ENCODE peak calls at places on chromosome 13, in ten cellular contexts. B is testis; L is CD14-positive monocyte; Z is PC-3; E is Right ventricle myocardium superior; V is germinal center; Q is activated CD4-positive, alpha-beta memory T cell treated with anti-CD3 and anti-CD28 coated beads, Interleukin-2, amount 10 ng/mL, durations not matched to agents 7 days and 5 days; U is astrocyte; Y is body of pancreas; N is iris pigment epithelial cell. G is an unnamed sample.

GRCh38 chr13:101570410-101570809 is 117.9 kb downstream of the ITGBL1 start:
- DNase-seq in Q (no peak), U (peak; percentile 36), N (peak; percentile 52), E (no peak), Z (peak; percentile 86), V (no peak), Y (no peak), B (no peak), L (no peak), G (peak; percentile 83)

GRCh38 chr13:82654851-82655517 is 1227.3 kb downstream of the SLITRK1 start:
- DNase-seq in Z (no peak), V (no peak), E (peak; percentile 86), N (peak; percentile 75), Q (no peak), L (no peak), U (peak; percentile 51), B (no peak), Y (peak; percentile 33), G (no peak)

GRCh38 chr13:76992548-76993001 is 694 bp downstream of the CLN5 start:
- DNase-seq in Y (peak; percentile 39), Z (peak; percentile 14), B (peak; percentile 60), U (peak; percentile 10), V (no peak), E (peak; percentile 43), Q (no peak), N (peak; percentile 33), L (no peak), G (no peak)

GRCh38 chr13:47455581-47455980 is 545.5 kb downstream of the SUCLA2 start:
- DNase-seq in Q (no peak), N (no peak), Z (peak; percentile 51), L (no peak), B (peak; percentile 46), E (no peak), Y (peak; percentile 7), V (no peak), U (no peak), G (peak; percentile 12)

GRCh38 chr13:51801631-51802099 is 2.3 kb downstream of the DHRS12 start:
- DNase-seq in U (no peak), L (no peak), V (no peak), Q (no peak), Y (peak; percentile 93), E (peak; percentile 88), B (peak; percentile 84), N (no peak), Z (peak; percentile 30), G (no peak)

GRCh38 chr13:111597041-111598017 is 276.9 kb downstream of the TEX29 start:
- DNase-seq in V (no peak), Y (no peak), Z (no peak), U (no peak), Q (no peak), B (no peak), E (no peak), L (no peak), N (no peak), G (no peak)

GRCh38 chr13:53301449-53301848 is 272.8 kb downstream of the OLFM4 start:
- DNase-seq in U (no peak), Q (no peak), N (no peak), E (no peak), Y (no peak), V (no peak), L (no peak), Z (no peak), B (no peak), G (no peak)

GRCh38 chr13:108961542-108962125 is 332.2 kb downstream of the MYO16 start:
- DNase-seq in U (peak; percentile 18), Q (peak; percentile 19), Y (no peak), E (no peak), Z (peak; percentile 67), L (no peak), N (peak; percentile 64), B (no peak), V (peak; percentile 18), G (peak; percentile 43)

GRCh38 chr13:45482571-45483173 is 17.9 kb downstream of the COG3 start:
- DNase-seq in U (peak; percentile 24), Q (no peak), Y (no peak), L (no peak), N (peak; percentile 63), B (no peak), Z (peak; percentile 35), V (no peak), E (no peak), G (no peak)

GRCh38 chr13:75458696-75459422 is 23.1 kb downstream of the TBC1D4 start:
- DNase-seq in U (no peak), Y (peak; percentile 86), N (peak; percentile 16), L (no peak), B (peak; percentile 27), E (peak; percentile 60), V (no peak), Q (no peak), Z (no peak), G (no peak)

GRCh38 chr13:31540316-31540715 is 199.0 kb upstream of the RXFP2 start:
- DNase-seq in N (no peak), Y (no peak), L (no peak), U (no peak), Q (no peak), Z (peak; percentile 7), B (no peak), E (no peak), V (no peak), G (no peak)

GRCh38 chr13:113965968-113966884 is 7.7 kb downstream of the C13orf46 start:
- DNase-seq in N (no peak), V (no peak), L (no peak), E (no peak), B (no peak), U (no peak), Z (no peak), Y (no peak), Q (no peak), G (no peak)

GRCh38 chr13:27476943-27477681 is 26.7 kb upstream of the MTIF3 start:
- DNase-seq in Q (no peak), L (no peak), U (no peak), E (no peak), Z (peak; percentile 89), V (peak; percentile 61), B (no peak), N (peak; percentile 30), Y (peak; percentile 47), G (no peak)

GRCh38 chr13:114078501-114079451 is 53.6 kb downstream of the RASA3 start:
- DNase-seq in Z (peak; percentile 84), U (peak; percentile 92), N (peak; percentile 91), V (no peak), Y (peak; percentile 16), E (peak; percentile 75), Q (no peak), L (no peak), B (no peak), G (no peak)

GRCh38 chr13:105144020-105144419 is 1391.4 kb downstream of the EFNB2 start:
- DNase-seq in E (no peak), U (no peak), Z (no peak), Y (no peak), L (no peak), B (no peak), N (no peak), V (no peak), Q (no peak), G (no peak)

GRCh38 chr13:107295391-107296157 is 727.6 kb upstream of the ARGLU1 start:
- DNase-seq in E (no peak), L (no peak), B (no peak), Z (no peak), U (no peak), Q (no peak), Y (no peak), N (peak; percentile 28), V (no peak), G (no peak)

GRCh38 chr13:48235100-48235813 is 2.3 kb downstream of the ITM2B start:
- DNase-seq in V (no peak), U (peak; percentile 42), E (no peak), L (no peak), Y (peak; percentile 70), Z (peak; percentile 32), N (peak; percentile 57), Q (no peak), B (peak; percentile 62), G (peak; percentile 56)

GRCh38 chr13:50589651-50590054 is 253.8 kb downstream of the DLEU7 start:
- DNase-seq in L (no peak), E (no peak), V (no peak), N (peak; percentile 87), Z (peak; percentile 65), Q (no peak), Y (no peak), U (peak; percentile 96), B (no peak), G (peak; percentile 87)

GRCh38 chr13:29411493-29411892 is 184.0 kb downstream of the SLC7A1 start:
- DNase-seq in U (peak; percentile 15), E (no peak), B (no peak), Z (peak; percentile 14), L (no peak), V (no peak), Q (no peak), N (peak; percentile 58), Y (no peak), G (no peak)

GRCh38 chr13:38688674-38689073 is 1.8 kb downstream of the FREM2 start:
- DNase-seq in B (no peak), V (no peak), U (no peak), L (no peak), E (peak; percentile 32), Y (peak; percentile 26), Z (no peak), N (no peak), Q (no peak), G (no peak)

GRCh38 chr13:95497307-95497943 is 55.1 kb upstream of the CLDN10 start:
- DNase-seq in U (no peak), V (no peak), Y (peak; percentile 77), Z (no peak), E (peak; percentile 70), B (no peak), N (no peak), Q (no peak), L (no peak), G (no peak)

GRCh38 chr13:20171364-20171763 is 10.5 kb upstream of the GJA3 start:
- DNase-seq in Z (peak; percentile 82), Q (no peak), U (peak; percentile 47), N (no peak), Y (no peak), L (no peak), E (no peak), V (no peak), B (no peak), G (no peak)

GRCh38 chr13:73622375-73622774 is 511.8 kb downstream of the KLF12 start:
- DNase-seq in B (no peak), L (no peak), E (no peak), Y (no peak), V (no peak), U (no peak), Z (no peak), N (no peak), Q (no peak), G (no peak)

GRCh38 chr13:58893396-58893795 is 1261.9 kb downstream of the PCDH17 start:
- DNase-seq in E (no peak), Q (no peak), Y (no peak), Z (no peak), B (no peak), L (no peak), N (peak; percentile 2), U (peak; percentile 63), V (no peak), G (no peak)

GRCh38 chr13:75993823-75994222 is 357.7 kb downstream of the LMO7 start:
- DNase-seq in E (no peak), L (no peak), Y (no peak), B (no peak), Z (peak; percentile 70), Q (no peak), U (no peak), N (peak; percentile 50), V (no peak), G (no peak)

GRCh38 chr13:48636550-48636949 is 17.2 kb upstream of the CYSLTR2 start:
- DNase-seq in B (no peak), Y (no peak), Q (no peak), V (no peak), N (peak; percentile 96), E (no peak), U (peak; percentile 84), L (no peak), Z (no peak), G (peak; percentile 68)

GRCh38 chr13:35736876-35737275 is 260.4 kb upstream of the MAB21L1 start:
- DNase-seq in U (no peak), N (no peak), E (no peak), L (no peak), V (no peak), B (no peak), Q (no peak), Z (no peak), Y (no peak), G (no peak)

G was measured in NCI-H226.